ENCODE peak calls at places on chromosomes 5 and 9, in eight cellular contexts. I, C, Q, N, Y, T, S and W are unnamed samples.

GRCh38 chr9:138025417-138025816 is 147.8 kb downstream of the CACNA1B start:
- DNase-seq in I (no peak), C (no peak), Q (no peak), N (no peak), Y (no peak), T (no peak), S (no peak), W (peak)

GRCh38 chr9:109556061-109556460 is 58.0 kb upstream of the PTPN3 start:
- DNase-seq in I (peak), C (no peak), Q (no peak), N (no peak), Y (no peak), T (no peak), S (no peak), W (no peak)

GRCh38 chr5:147439253-147439652 is 70.6 kb downstream of the DPYSL3 start:
- DNase-seq in I (peak), C (no peak), Q (no peak), N (no peak), Y (peak), T (no peak), S (peak), W (no peak)

GRCh38 chr5:148966348-148966747 is 96.5 kb downstream of the SH3TC2 start:
- DNase-seq in I (peak), C (no peak), Q (no peak), N (no peak), Y (no peak), T (no peak), S (no peak), W (no peak)

GRCh38 chr5:143842920-143843319 is 31.0 kb downstream of the HMHB1 start:
- DNase-seq in I (peak), C (no peak), Q (no peak), N (no peak), Y (peak), T (no peak), S (no peak), W (no peak)

GRCh38 chr5:148794729-148795590 is 31.5 kb upstream of the ADRB2 start:
- DNase-seq in I (peak), C (peak), Q (no peak), N (no peak), Y (peak), T (no peak), S (peak), W (no peak)

GRCh38 chr9:5630038-5630507 is 1.2 kb downstream of the RIC1 start:
- DNase-seq in I (peak), C (no peak), Q (no peak), N (no peak), Y (peak), T (peak), S (peak), W (no peak)

GRCh38 chr5:1003296-1003937 is 5.2 kb upstream of the NKD2 start:
- DNase-seq in I (peak), C (no peak), Q (peak), N (no peak), Y (peak), T (peak), S (no peak), W (peak)

GRCh38 chr5:108119123-108119522 is 262.8 kb downstream of the FBXL17 start:
- DNase-seq in I (no peak), C (no peak), Q (peak), N (no peak), Y (no peak), T (no peak), S (no peak), W (no peak)

GRCh38 chr5:67483453-67484030 is 286.9 kb upstream of the CD180 start:
- DNase-seq in I (no peak), C (no peak), Q (no peak), N (no peak), Y (no peak), T (peak), S (no peak), W (no peak)

GRCh38 chr5:97629281-97629680 is 446.2 kb upstream of the RIOK2 start:
- DNase-seq in I (peak), C (peak), Q (peak), N (no peak), Y (peak), T (peak), S (peak), W (peak)

GRCh38 chr5:98588225-98588624 is 185.2 kb upstream of the RGMB start:
- DNase-seq in I (no peak), C (no peak), Q (no peak), N (no peak), Y (peak), T (no peak), S (no peak), W (no peak)

GRCh38 chr5:175887463-175887862 is 16.1 kb downstream of the CPLX2 start:
- DNase-seq in I (no peak), C (no peak), Q (no peak), N (no peak), Y (no peak), T (no peak), S (peak), W (no peak)

GRCh38 chr5:107011530-107012115 is 659.1 kb downstream of the EFNA5 start:
- DNase-seq in I (no peak), C (no peak), Q (no peak), N (no peak), Y (no peak), T (peak), S (peak), W (no peak)

GRCh38 chr9:15135167-15135792 is 171.7 kb downstream of the TTC39B start:
- DNase-seq in I (peak), C (peak), Q (peak), N (peak), Y (peak), T (peak), S (peak), W (no peak)

GRCh38 chr9:90307177-90307833 is 335.3 kb downstream of the DIRAS2 start:
- DNase-seq in I (no peak), C (no peak), Q (no peak), N (no peak), Y (no peak), T (peak), S (peak), W (no peak)

GRCh38 chr5:124662261-124662781 is 84.1 kb downstream of the ZNF608 start:
- DNase-seq in I (no peak), C (no peak), Q (no peak), N (no peak), Y (no peak), T (no peak), S (no peak), W (no peak)

GRCh38 chr5:115435065-115435775 is 109.4 kb downstream of the FEM1C start:
- DNase-seq in I (no peak), C (no peak), Q (no peak), N (no peak), Y (no peak), T (no peak), S (no peak), W (no peak)

GRCh38 chr5:2515180-2515809 is 236.2 kb downstream of the IRX2 start:
- DNase-seq in I (no peak), C (no peak), Q (no peak), N (no peak), Y (no peak), T (no peak), S (no peak), W (no peak)

GRCh38 chr9:110969971-110970381 is 68.3 kb downstream of the LPAR1 start:
- DNase-seq in I (peak), C (peak), Q (no peak), N (no peak), Y (peak), T (peak), S (peak), W (no peak)

GRCh38 chr5:165130656-165131055 is 1625.2 kb downstream of the MAT2B start:
- DNase-seq in I (no peak), C (no peak), Q (no peak), N (peak), Y (no peak), T (no peak), S (peak), W (no peak)

GRCh38 chr9:34691556-34691955 is 480 bp upstream of the CCL19 start:
- DNase-seq in I (no peak), C (no peak), Q (no peak), N (no peak), Y (no peak), T (no peak), S (no peak), W (no peak)

GRCh38 chr5:119578937-119579336 is 50.4 kb upstream of the FAM170A start:
- DNase-seq in I (peak), C (no peak), Q (no peak), N (peak), Y (peak), T (peak), S (no peak), W (no peak)

GRCh38 chr5:73550016-73550415 is 15.4 kb downstream of the ANKRA2 start:
- DNase-seq in I (no peak), C (no peak), Q (no peak), N (no peak), Y (no peak), T (no peak), S (no peak), W (no peak)

GRCh38 chr5:10854526-10855277 is 93.7 kb upstream of the DAP start:
- DNase-seq in I (no peak), C (no peak), Q (no peak), N (no peak), Y (peak), T (peak), S (no peak), W (peak)

GRCh38 chr5:160614136-160614535 is 192.5 kb downstream of the PTTG1 start:
- DNase-seq in I (no peak), C (no peak), Q (no peak), N (no peak), Y (no peak), T (no peak), S (no peak), W (no peak)

GRCh38 chr5:52922384-52922783 is 66.8 kb upstream of the ITGA2 start:
- DNase-seq in I (peak), C (peak), Q (no peak), N (no peak), Y (peak), T (peak), S (peak), W (no peak)

GRCh38 chr9:33101104-33101951 is 24.9 kb upstream of the SMU1 start:
- DNase-seq in I (peak), C (no peak), Q (no peak), N (no peak), Y (peak), T (peak), S (peak), W (peak)

GRCh38 chr5:143071927-143072326 is 301.8 kb downstream of the ARHGAP26 start:
- DNase-seq in I (no peak), C (no peak), Q (no peak), N (no peak), Y (no peak), T (no peak), S (no peak), W (no peak)

GRCh38 chr5:134247411-134247810 is 21.5 kb upstream of the PPP2CA start:
- DNase-seq in I (peak), C (peak), Q (no peak), N (no peak), Y (peak), T (peak), S (peak), W (no peak)

DNA sequence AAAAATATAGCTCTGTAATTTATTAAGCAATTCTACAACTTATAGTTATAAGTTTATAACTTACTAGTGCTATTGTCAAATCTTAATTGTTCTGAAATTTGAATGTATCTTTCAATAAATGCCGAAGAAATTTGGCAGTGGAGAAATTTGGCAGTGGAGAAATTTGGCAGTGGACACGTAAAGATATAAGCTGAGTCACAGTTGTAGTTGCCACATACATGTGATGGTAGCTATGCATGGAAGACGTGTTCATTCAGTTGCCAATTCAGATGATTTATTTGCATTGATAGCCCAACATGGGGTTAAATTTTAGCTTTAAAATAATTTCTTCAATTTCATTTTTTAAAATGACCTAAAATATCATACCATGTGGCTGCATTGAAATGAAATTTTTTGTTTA is 127.8 kb upstream of the NR4A3 start:
- DNase-seq in I (no peak), C (no peak), Q (no peak), N (no peak), Y (peak), T (peak), S (no peak), W (no peak)
- H3K4me3 ChIP-seq in I (no peak), C (no peak), Q (no peak), N (no peak), Y (no peak), T (no peak), S (no peak), W (no peak)

GRCh38 chr5:158670199-158670598 is 429.5 kb downstream of the EBF1 start:
- DNase-seq in I (no peak), C (no peak), Q (no peak), N (no peak), Y (no peak), T (no peak), S (no peak), W (no peak)

DNA sequence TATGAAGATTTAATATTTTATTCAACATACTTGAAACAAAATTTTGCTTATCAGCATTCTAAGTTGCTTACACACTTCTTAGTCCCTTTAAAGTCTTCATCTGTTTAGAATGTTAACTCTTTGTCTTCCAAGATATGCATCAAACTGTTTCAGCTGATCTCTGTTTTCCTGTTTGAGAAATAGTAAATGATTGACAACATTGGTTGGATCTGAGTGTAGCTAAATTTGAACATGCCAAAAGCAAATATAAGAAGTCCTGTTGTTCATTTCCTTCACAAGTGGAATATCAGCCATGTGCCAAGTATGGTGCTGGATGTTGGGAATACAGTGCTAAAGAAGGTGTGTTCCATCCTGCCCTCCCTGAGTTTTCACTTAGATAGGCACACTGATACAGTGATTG is 430.4 kb downstream of the EBF1 start:
- DNase-seq in I (no peak), C (no peak), Q (no peak), N (no peak), Y (no peak), T (no peak), S (no peak), W (no peak)
- H3K4me3 ChIP-seq in I (no peak), C (no peak), Q (no peak), N (no peak), Y (no peak), T (no peak), S (no peak), W (no peak)

DNA sequence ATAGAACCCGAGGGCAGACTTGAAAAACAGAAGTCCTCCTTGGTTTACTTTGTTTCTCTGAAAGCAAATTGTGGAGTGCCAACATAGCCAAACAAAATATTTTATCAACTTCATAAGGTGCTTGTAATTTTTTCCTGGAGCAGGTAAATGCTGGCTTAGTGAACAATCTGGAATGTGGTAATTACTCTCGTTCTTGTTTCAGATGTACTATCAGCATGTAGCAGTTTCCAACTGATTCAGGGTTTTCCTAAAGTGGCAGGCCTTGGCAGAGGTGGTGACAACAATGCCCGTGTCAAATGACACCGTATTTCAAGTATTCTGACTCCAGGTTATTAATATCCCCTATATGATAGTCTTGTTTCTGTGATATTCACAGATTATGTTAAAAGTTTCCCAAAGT is 1.2 kb downstream of the C9orf72 start:
- DNase-seq in I (peak), C (no peak), Q (no peak), N (no peak), Y (no peak), T (no peak), S (no peak), W (no peak)
- H3K4me3 ChIP-seq in I (no peak), C (no peak), Q (peak), N (peak), Y (no peak), T (peak), S (peak), W (no peak)

DNA sequence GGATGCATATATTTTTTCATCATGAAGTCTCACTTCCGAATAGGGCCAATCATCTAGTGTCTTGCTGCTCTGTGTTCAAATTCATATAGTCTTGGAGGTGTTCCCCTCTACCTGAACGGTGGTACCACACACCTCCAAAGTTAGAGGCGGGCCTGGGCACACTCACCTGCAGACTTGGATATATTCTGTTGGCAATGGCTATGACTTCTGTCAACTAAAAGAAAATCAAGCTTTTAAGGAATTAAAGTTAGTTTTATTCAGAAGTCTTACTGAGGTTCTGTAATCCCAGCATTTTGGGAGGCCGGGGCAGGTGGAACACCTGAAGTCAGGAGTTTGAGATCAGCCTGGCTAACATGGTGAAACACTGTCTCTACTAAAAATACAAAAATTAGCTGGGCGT is 2.6 kb upstream of the NIPAL4 start:
- DNase-seq in I (no peak), C (no peak), Q (no peak), N (no peak), Y (no peak), T (no peak), S (no peak), W (no peak)
- H3K4me3 ChIP-seq in I (no peak), C (no peak), Q (no peak), N (no peak), Y (no peak), T (no peak), S (no peak), W (no peak)

GRCh38 chr9:136697821-136698526 is 10.7 kb upstream of the AGPAT2 start:
- DNase-seq in I (no peak), C (no peak), Q (no peak), N (no peak), Y (no peak), T (no peak), S (no peak), W (no peak)
- H3K4me3 ChIP-seq in I (no peak), C (no peak), Q (no peak), N (no peak), Y (no peak), T (no peak), S (no peak), W (no peak)

GRCh38 chr5:152374711-152375275 is 30.3 kb downstream of the NMUR2 start:
- DNase-seq in I (no peak), C (no peak), Q (no peak), N (no peak), Y (no peak), T (no peak), S (no peak), W (no peak)

GRCh38 chr5:152376871-152377270 is 28.2 kb downstream of the NMUR2 start:
- DNase-seq in I (no peak), C (no peak), Q (no peak), N (no peak), Y (no peak), T (no peak), S (no peak), W (no peak)

GRCh38 chr5:152379331-152379730 is 25.7 kb downstream of the NMUR2 start:
- DNase-seq in I (no peak), C (no peak), Q (no peak), N (no peak), Y (no peak), T (peak), S (no peak), W (no peak)

GRCh38 chr5:152378730-152379129 is 26.3 kb downstream of the NMUR2 start:
- DNase-seq in I (peak), C (no peak), Q (no peak), N (no peak), Y (peak), T (peak), S (no peak), W (no peak)

GRCh38 chr5:152380415-152381123 is 24.5 kb downstream of the NMUR2 start:
- DNase-seq in I (no peak), C (no peak), Q (no peak), N (no peak), Y (no peak), T (no peak), S (no peak), W (no peak)
- H3K4me3 ChIP-seq in I (no peak), C (no peak), Q (no peak), N (no peak), Y (no peak), T (no peak), S (no peak), W (no peak)

GRCh38 chr5:88818296-88818695 is 64.7 kb downstream of the MEF2C start:
- DNase-seq in I (no peak), C (no peak), Q (no peak), N (no peak), Y (no peak), T (no peak), S (no peak), W (no peak)
- H3K4me3 ChIP-seq in I (no peak), C (no peak), Q (no peak), N (no peak), Y (no peak), T (no peak), S (no peak), W (no peak)

GRCh38 chr9:133956520-133957076 is 35.5 kb downstream of the VAV2 start:
- DNase-seq in I (no peak), C (no peak), Q (no peak), N (no peak), Y (no peak), T (peak), S (peak), W (peak)
- H3K4me3 ChIP-seq in I (no peak), C (peak), Q (no peak), N (peak), Y (no peak), T (no peak), S (no peak), W (no peak)

GRCh38 chr9:96621619-96622018 is 2.0 kb upstream of the CDC14B start:
- DNase-seq in I (no peak), C (no peak), Q (no peak), N (no peak), Y (no peak), T (peak), S (no peak), W (no peak)

GRCh38 chr9:96620832-96621269 is 1.2 kb upstream of the CDC14B start:
- DNase-seq in I (no peak), C (no peak), Q (no peak), N (no peak), Y (no peak), T (no peak), S (no peak), W (no peak)

GRCh38 chr9:96619491-96620154 is at the start of gene CDC14B:
- DNase-seq in I (peak), C (peak), Q (peak), N (no peak), Y (peak), T (peak), S (peak), W (peak)

GRCh38 chr9:96619109-96619435 is 571 bp downstream of the CDC14B start:
- DNase-seq in I (no peak), C (no peak), Q (no peak), N (no peak), Y (no peak), T (no peak), S (no peak), W (peak)

GRCh38 chr9:96620155-96620514 is 492 bp upstream of the CDC14B start:
- DNase-seq in I (no peak), C (no peak), Q (no peak), N (no peak), Y (no peak), T (no peak), S (no peak), W (no peak)
- H3K4me3 ChIP-seq in I (peak), C (peak), Q (peak), N (peak), Y (peak), T (peak), S (peak), W (peak)